ENCODE peak calls at places on chromosomes 13 and 19, in ten cellular contexts. T, O, Q, H, L, G, C, B, A and K are unnamed samples. For H3K9me3 and H3K4me1, the result is how much of the 10 kb centered on the place peaks cover.

GRCh38 chr13:50421457-50422130 is 406.4 kb downstream of the KCNRG start:
- DNase-seq in T (no peak), O (no peak), Q (no peak), H (peak), L (no peak), G (peak), C (no peak), B (no peak), A (no peak), K (no peak)

GRCh38 chr19:47848871-47849473 is 10.1 kb upstream of the TPRX2 start:
- DNase-seq in T (no peak), O (no peak), Q (peak), H (no peak), L (peak), G (no peak), C (no peak), B (peak), A (peak), K (no peak)

GRCh38 chr19:53808710-53809125 is 15.4 kb downstream of the NLRP12 start:
- DNase-seq in T (no peak), O (no peak), Q (peak), H (peak), L (no peak), G (peak), C (peak), B (no peak), A (peak), K (no peak)

GRCh38 chr19:8308891-8309291 is 733 bp upstream of the CD320 start:
- DNase-seq in T (peak), O (no peak), Q (no peak), H (no peak), L (no peak), G (no peak), C (no peak), B (peak), A (no peak), K (no peak)

GRCh38 chr13:24716446-24716845 is 36.2 kb downstream of the ATP12A start:
- DNase-seq in T (no peak), O (no peak), Q (no peak), H (no peak), L (no peak), G (no peak), C (no peak), B (no peak), A (no peak), K (no peak)

GRCh38 chr13:97344250-97345175 is 89.5 kb upstream of the RAP2A start:
- DNase-seq in T (peak), O (peak), Q (peak), H (peak), L (peak), G (peak), C (peak), B (peak), A (no peak), K (peak)

GRCh38 chr13:88339271-88339741 is 668.1 kb downstream of the SLITRK5 start:
- DNase-seq in T (no peak), O (no peak), Q (peak), H (peak), L (no peak), G (no peak), C (no peak), B (no peak), A (no peak), K (no peak)

GRCh38 chr19:48746738-48747575 is at the start of gene IZUMO1:
- DNase-seq in T (peak), O (peak), Q (peak), H (no peak), L (peak), G (peak), C (peak), B (peak), A (peak), K (peak)

GRCh38 chr13:83248751-83249150 is 633.5 kb downstream of the SLITRK1 start:
- DNase-seq in T (no peak), O (no peak), Q (no peak), H (no peak), L (no peak), G (no peak), C (no peak), B (no peak), A (no peak), K (no peak)

GRCh38 chr19:15456871-15457700 is 7.3 kb downstream of the RASAL3 start:
- DNase-seq in T (no peak), O (no peak), Q (no peak), H (peak), L (no peak), G (no peak), C (peak), B (no peak), A (peak), K (no peak)

GRCh38 chr13:28337196-28338045 is 157.5 kb downstream of the FLT1 start:
- DNase-seq in T (no peak), O (no peak), Q (peak), H (peak), L (no peak), G (peak), C (no peak), B (no peak), A (no peak), K (no peak)

GRCh38 chr13:24124789-24125476 is 35.6 kb upstream of the SPATA13 start:
- DNase-seq in T (peak), O (no peak), Q (no peak), H (no peak), L (no peak), G (peak), C (peak), B (no peak), A (no peak), K (no peak)

GRCh38 chr13:50244913-50245574 is 229.8 kb downstream of the KCNRG start:
- DNase-seq in T (no peak), O (peak), Q (peak), H (peak), L (peak), G (peak), C (peak), B (no peak), A (no peak), K (no peak)

GRCh38 chr19:51687791-51688664 is 5.1 kb upstream of the SPACA6 start:
- DNase-seq in T (peak), O (peak), Q (peak), H (peak), L (no peak), G (peak), C (no peak), B (peak), A (peak), K (no peak)

GRCh38 chr13:101915333-101915732 is 462.9 kb downstream of the ITGBL1 start:
- DNase-seq in T (no peak), O (no peak), Q (no peak), H (no peak), L (no peak), G (no peak), C (no peak), B (no peak), A (no peak), K (no peak)

GRCh38 chr19:4866595-4867424 is 657 bp downstream of the PLIN3 start:
- DNase-seq in T (peak), O (peak), Q (peak), H (peak), L (peak), G (peak), C (peak), B (peak), A (peak), K (no peak)

GRCh38 chr19:52369463-52370340 is at the start of gene ZNF880:
- DNase-seq in T (peak), O (peak), Q (peak), H (peak), L (peak), G (peak), C (no peak), B (peak), A (peak), K (no peak)

GRCh38 chr19:9700229-9700981 is 25.5 kb upstream of the ZNF562 start:
- DNase-seq in T (no peak), O (no peak), Q (no peak), H (no peak), L (no peak), G (no peak), C (no peak), B (no peak), A (no peak), K (no peak)

GRCh38 chr13:28819748-28820098 is 416 bp upstream of the MTUS2 start:
- DNase-seq in T (peak), O (no peak), Q (peak), H (peak), L (peak), G (peak), C (no peak), B (peak), A (peak), K (peak)

GRCh38 chr19:20503536-20503935 is 62.0 kb downstream of the ZNF737 start:
- DNase-seq in T (no peak), O (peak), Q (no peak), H (peak), L (no peak), G (peak), C (no peak), B (no peak), A (no peak), K (no peak)

GRCh38 chr13:110944121-110944967 is 29.5 kb upstream of the ANKRD10 start:
- DNase-seq in T (no peak), O (no peak), Q (peak), H (peak), L (no peak), G (peak), C (peak), B (no peak), A (peak), K (peak)

GRCh38 chr13:29543230-29544215 is 52.0 kb downstream of the SLC7A1 start:
- DNase-seq in T (no peak), O (no peak), Q (peak), H (peak), L (no peak), G (peak), C (no peak), B (no peak), A (peak), K (no peak)

GRCh38 chr13:94967183-94968039 is 255.1 kb upstream of the SOX21 start:
- DNase-seq in T (no peak), O (no peak), Q (peak), H (peak), L (no peak), G (no peak), C (no peak), B (no peak), A (peak), K (peak)

GRCh38 chr19:43548706-43549105 is 15.7 kb downstream of the ZNF575 start:
- DNase-seq in T (no peak), O (no peak), Q (no peak), H (no peak), L (no peak), G (no peak), C (no peak), B (no peak), A (no peak), K (no peak)

GRCh38 chr19:15293751-15294505 is 38.4 kb downstream of the BRD4 start:
- DNase-seq in T (no peak), O (no peak), Q (peak), H (no peak), L (no peak), G (peak), C (no peak), B (no peak), A (no peak), K (peak)

GRCh38 chr13:36069881-36070366 is 61.3 kb downstream of the DCLK1 start:
- DNase-seq in T (no peak), O (no peak), Q (no peak), H (no peak), L (no peak), G (no peak), C (no peak), B (no peak), A (no peak), K (no peak)

GRCh38 chr19:4957981-4958380 is 10.9 kb upstream of the KDM4B start:
- DNase-seq in T (no peak), O (no peak), Q (no peak), H (no peak), L (no peak), G (no peak), C (no peak), B (no peak), A (no peak), K (no peak)

GRCh38 chr19:51548891-51549305 is 17.4 kb upstream of the SIGLEC6 start:
- DNase-seq in T (no peak), O (no peak), Q (no peak), H (no peak), L (no peak), G (no peak), C (no peak), B (no peak), A (no peak), K (no peak)

GRCh38 chr13:102141625-102142472 is 260.0 kb downstream of the FGF14 start:
- DNase-seq in T (no peak), O (no peak), Q (peak), H (peak), L (no peak), G (peak), C (peak), B (no peak), A (no peak), K (peak)

GRCh38 chr19:54343868-54344267 is 4.9 kb upstream of the LILRA4 start:
- DNase-seq in T (no peak), O (no peak), Q (no peak), H (no peak), L (no peak), G (no peak), C (no peak), B (no peak), A (no peak), K (no peak)

GRCh38 chr19:14432817-14433453 is at the start of gene PKN1:
- DNase-seq in T (peak), O (no peak), Q (no peak), H (peak), L (peak), G (no peak), C (peak), B (peak), A (peak), K (peak)

GRCh38 chr13:76798037-76798436 is 88.2 kb downstream of the KCTD12 start:
- DNase-seq in T (no peak), O (no peak), Q (no peak), H (no peak), L (no peak), G (no peak), C (no peak), B (peak), A (no peak), K (no peak)

GRCh38 chr13:113954046-113954841 is 19.6 kb downstream of the C13orf46 start:
- DNase-seq in T (no peak), O (no peak), Q (no peak), H (no peak), L (no peak), G (no peak), C (no peak), B (peak), A (no peak), K (no peak)

GRCh38 chr19:2768365-2769132 is 14.5 kb downstream of the SGTA start:
- DNase-seq in T (no peak), O (no peak), Q (no peak), H (no peak), L (no peak), G (no peak), C (no peak), B (no peak), A (no peak), K (no peak)
- H3K9me3 ChIP-seq in T (under half), O (under half), Q (under half), H (under half), L (under half), G (under half), C (under half), B (under half), A (under half), K (under half)

GRCh38 chr13:46378411-46378810 is 8.6 kb downstream of the RUBCNL start:
- DNase-seq in T (no peak), O (no peak), Q (no peak), H (no peak), L (no peak), G (no peak), C (peak), B (no peak), A (no peak), K (no peak)
- H3K4me1 ChIP-seq in T (under half), O (under half), Q (under half), H (under half), L (under half), G (under half), C (half or more), B (under half), A (under half), K (under half)

GRCh38 chr13:18959229-18959628 is 222.4 kb downstream of the TUBA3C start:
- DNase-seq in T (no peak), O (no peak), Q (no peak), H (no peak), L (no peak), G (no peak), C (no peak), B (no peak), A (no peak), K (no peak)
- H3K9me3 ChIP-seq in T (under half), O (under half), Q (under half), H (under half), L (under half), G (half or more), C (under half), B (under half), A (half or more), K (under half)

DNA sequence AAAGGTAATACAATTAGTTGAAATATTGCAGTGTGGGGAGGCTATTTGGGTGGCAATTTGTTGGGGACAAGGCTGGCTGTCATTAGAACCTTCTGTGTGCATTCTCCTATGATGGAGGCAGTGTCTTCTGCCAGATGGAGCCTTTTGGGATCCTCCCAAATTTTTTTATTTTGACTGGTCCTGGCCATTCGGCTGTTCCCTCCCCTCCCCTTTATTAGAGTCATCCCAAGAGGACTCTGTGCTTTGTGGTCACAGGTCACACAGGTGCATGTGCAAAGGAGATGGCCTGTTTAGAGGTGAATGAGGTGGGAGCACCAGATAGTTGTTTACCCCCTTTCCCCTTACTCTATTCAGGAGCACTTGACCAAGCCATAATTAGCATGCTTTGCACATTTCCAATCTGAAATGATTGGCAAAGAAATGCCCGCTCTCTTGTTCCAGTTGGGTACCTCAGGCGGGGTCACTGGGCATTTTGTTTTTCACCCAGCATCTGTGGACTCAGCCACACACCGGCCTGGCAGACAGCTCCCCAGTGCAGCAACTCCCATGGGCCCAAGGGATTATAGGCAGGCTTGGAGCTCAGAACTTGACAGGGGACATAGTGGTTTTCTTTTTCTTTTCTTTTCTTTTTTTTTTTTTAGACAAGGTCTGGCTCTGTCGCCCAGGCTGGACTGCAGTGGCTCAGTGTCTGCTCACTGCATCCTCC is 19.8 kb downstream of the GATAD2A start:
- DNase-seq in T (no peak), O (no peak), Q (no peak), H (no peak), L (no peak), G (no peak), C (no peak), B (no peak), A (no peak), K (no peak)
- H3K4me1 ChIP-seq in T (under half), O (under half), Q (under half), H (under half), L (half or more), G (under half), C (under half), B (under half), A (under half), K (under half)

GRCh38 chr19:56953411-56953810 is 112.9 kb upstream of the PEG3 start:
- DNase-seq in T (no peak), O (no peak), Q (no peak), H (no peak), L (no peak), G (no peak), C (no peak), B (no peak), A (no peak), K (no peak)

GRCh38 chr19:56946164-56946563 is 105.6 kb upstream of the PEG3 start:
- DNase-seq in T (no peak), O (no peak), Q (no peak), H (no peak), L (no peak), G (no peak), C (no peak), B (no peak), A (no peak), K (no peak)

GRCh38 chr19:56951672-56952071 is 111.1 kb upstream of the PEG3 start:
- DNase-seq in T (no peak), O (no peak), Q (no peak), H (no peak), L (no peak), G (no peak), C (no peak), B (no peak), A (no peak), K (no peak)

GRCh38 chr19:56947206-56947605 is 106.7 kb upstream of the PEG3 start:
- DNase-seq in T (no peak), O (no peak), Q (no peak), H (no peak), L (no peak), G (no peak), C (no peak), B (no peak), A (no peak), K (no peak)

GRCh38 chr19:56949651-56950050 is 109.1 kb upstream of the PEG3 start:
- DNase-seq in T (no peak), O (no peak), Q (no peak), H (no peak), L (no peak), G (no peak), C (no peak), B (no peak), A (no peak), K (no peak)
- H3K9me3 ChIP-seq in T (under half), O (under half), Q (under half), H (under half), L (under half), G (under half), C (under half), B (under half), A (half or more), K (under half)

GRCh38 chr13:31914843-31915242 is 116.7 kb upstream of the FRY start:
- DNase-seq in T (no peak), O (no peak), Q (no peak), H (no peak), L (no peak), G (no peak), C (no peak), B (no peak), A (no peak), K (no peak)
- H3K4me1 ChIP-seq in T (under half), O (under half), Q (under half), H (under half), L (under half), G (under half), C (under half), B (under half), A (under half), K (under half)

DNA sequence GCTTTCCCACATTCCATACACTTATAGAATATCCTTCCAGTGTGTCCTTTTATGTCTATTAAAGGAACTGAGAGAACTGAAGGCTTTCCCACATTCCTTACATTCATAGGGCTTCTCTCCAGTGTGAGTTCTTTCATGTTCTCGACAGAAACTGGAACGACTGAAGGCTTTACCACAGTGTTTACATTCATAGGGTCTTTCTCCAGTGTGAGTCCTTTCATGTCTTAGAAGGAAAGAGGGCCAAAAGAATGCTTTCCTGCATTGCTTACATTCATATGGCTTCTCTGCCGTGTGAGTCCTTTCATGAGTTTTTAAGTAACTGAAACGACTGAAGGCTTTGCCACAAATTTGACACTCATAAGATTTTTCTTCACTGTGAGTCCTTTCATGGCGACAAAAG is 22.3 kb downstream of the ZNF44 start:
- DNase-seq in T (no peak), O (no peak), Q (no peak), H (no peak), L (no peak), G (no peak), C (no peak), B (no peak), A (no peak), K (no peak)
- H3K9me3 ChIP-seq in T (under half), O (under half), Q (half or more), H (half or more), L (under half), G (half or more), C (under half), B (half or more), A (half or more), K (under half)

DNA sequence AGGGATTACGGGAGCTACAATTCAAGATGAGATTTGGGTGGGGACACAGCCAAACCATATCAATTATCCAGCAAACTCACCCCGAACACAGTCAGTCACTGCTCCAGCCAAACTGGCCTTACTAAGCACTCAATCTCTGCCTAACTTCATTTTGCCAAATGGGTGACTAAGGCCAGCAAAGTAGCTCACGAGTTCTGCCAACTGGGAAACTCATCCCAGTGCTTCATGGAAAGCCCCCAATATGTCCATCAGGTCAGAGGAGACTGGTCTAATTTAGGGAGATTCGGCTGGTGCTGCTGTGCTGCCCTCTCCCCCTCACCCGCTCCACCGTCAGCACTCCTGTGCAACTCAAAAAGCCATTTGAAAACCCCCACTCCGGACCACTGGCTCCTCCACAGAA is 324.0 kb downstream of the FOXO1 start:
- DNase-seq in T (no peak), O (no peak), Q (no peak), H (no peak), L (no peak), G (no peak), C (no peak), B (no peak), A (no peak), K (no peak)
- H3K4me1 ChIP-seq in T (under half), O (under half), Q (under half), H (under half), L (under half), G (under half), C (under half), B (under half), A (under half), K (under half)